ENCODE peak calls at places on chromosomes 11 and 22, in seven cellular contexts. Q is neuronal stem cell, F is IMR-90, H is mesenchymal stem cell, T is H9, V is H1, S is trophoblast cell. U is an unnamed sample.

GRCh38 chr11:116107229-116107628 is 603.0 kb upstream of the CADM1 start:
- DNase-seq in S (peak), F (no peak), V (no peak), Q (no peak), H (no peak), T (no peak), U (peak)

GRCh38 chr22:32579533-32580220 is 105.1 kb downstream of the FBXO7 start:
- DNase-seq in T (no peak), V (no peak), Q (no peak), F (peak), S (peak), H (peak), U (no peak)

GRCh38 chr11:32374261-32374711 is 61.1 kb downstream of the WT1 start:
- DNase-seq in H (peak), Q (peak), S (peak), T (peak), F (peak), V (peak), U (peak)

GRCh38 chr11:17273668-17274321 is 2.7 kb upstream of the NUCB2 start:
- DNase-seq in H (no peak), V (no peak), S (peak), F (no peak), Q (no peak), T (peak), U (peak)

GRCh38 chr11:36300651-36301050 is 4.6 kb downstream of the PRR5L start:
- DNase-seq in S (no peak), V (no peak), T (no peak), F (peak), H (no peak), Q (no peak), U (no peak)

GRCh38 chr11:70776914-70777532 is 378.7 kb downstream of the CTTN start:
- DNase-seq in H (no peak), Q (no peak), T (no peak), V (no peak), S (no peak), F (no peak), U (no peak)

GRCh38 chr11:126790550-126790981 is 210.0 kb downstream of the KIRREL3 start:
- DNase-seq in T (peak), H (peak), S (no peak), V (peak), F (peak), Q (no peak), U (peak)

GRCh38 chr11:119486016-119486415 is 63.0 kb upstream of the THY1 start:
- DNase-seq in S (no peak), H (no peak), V (no peak), T (peak), F (no peak), Q (no peak), U (no peak)

GRCh38 chr11:123063396-123064267 is 1.7 kb upstream of the HSPA8 start:
- DNase-seq in T (no peak), V (no peak), F (peak), Q (no peak), H (peak), S (peak), U (peak)

GRCh38 chr11:112725636-112726035 is 235.6 kb upstream of the NCAM1 start:
- DNase-seq in F (no peak), T (no peak), S (no peak), H (no peak), Q (no peak), V (no peak), U (no peak)

GRCh38 chr11:2586793-2587131 is 113.0 kb downstream of the KCNQ1OT1 start:
- DNase-seq in V (no peak), F (no peak), H (no peak), S (no peak), T (peak), Q (no peak), U (no peak)

GRCh38 chr11:77040401-77040777 is 6.2 kb downstream of the B3GNT6 start:
- DNase-seq in S (no peak), V (no peak), T (no peak), H (no peak), Q (no peak), F (no peak), U (no peak)

GRCh38 chr11:8201524-8202365 is 32.9 kb upstream of the RIC3 start:
- DNase-seq in V (no peak), S (no peak), Q (no peak), H (no peak), T (no peak), F (no peak), U (no peak)

GRCh38 chr22:37801946-37802309 is 5.8 kb upstream of the GCAT start:
- DNase-seq in F (no peak), Q (no peak), S (peak), H (no peak), V (no peak), T (no peak), U (no peak)

GRCh38 chr11:75625970-75626691 is 42.7 kb downstream of the MAP6 start:
- DNase-seq in V (no peak), Q (no peak), S (peak), H (peak), F (peak), T (no peak), U (peak)

GRCh38 chr11:79173615-79174014 is 267.2 kb downstream of the TENM4 start:
- DNase-seq in H (peak), F (peak), Q (no peak), V (no peak), S (peak), T (no peak), U (no peak)

GRCh38 chr11:111454561-111455192 is 57.5 kb downstream of the BTG4 start:
- DNase-seq in Q (peak), H (peak), S (peak), T (peak), V (no peak), F (peak), U (peak)

GRCh38 chr11:132093861-132094260 is 723.4 kb downstream of the NTM start:
- DNase-seq in T (no peak), F (no peak), V (no peak), S (no peak), H (no peak), Q (no peak), U (no peak)

GRCh38 chr11:132082566-132082965 is 712.2 kb downstream of the NTM start:
- DNase-seq in H (no peak), F (no peak), T (no peak), Q (no peak), S (no peak), V (no peak), U (no peak)

GRCh38 chr11:132087148-132087547 is 716.7 kb downstream of the NTM start:
- DNase-seq in V (no peak), Q (no peak), H (no peak), S (no peak), F (no peak), T (no peak), U (no peak)

GRCh38 chr11:132084433-132084832 is 714.0 kb downstream of the NTM start:
- DNase-seq in S (no peak), T (no peak), Q (no peak), H (no peak), V (no peak), F (no peak), U (no peak)

DNA sequence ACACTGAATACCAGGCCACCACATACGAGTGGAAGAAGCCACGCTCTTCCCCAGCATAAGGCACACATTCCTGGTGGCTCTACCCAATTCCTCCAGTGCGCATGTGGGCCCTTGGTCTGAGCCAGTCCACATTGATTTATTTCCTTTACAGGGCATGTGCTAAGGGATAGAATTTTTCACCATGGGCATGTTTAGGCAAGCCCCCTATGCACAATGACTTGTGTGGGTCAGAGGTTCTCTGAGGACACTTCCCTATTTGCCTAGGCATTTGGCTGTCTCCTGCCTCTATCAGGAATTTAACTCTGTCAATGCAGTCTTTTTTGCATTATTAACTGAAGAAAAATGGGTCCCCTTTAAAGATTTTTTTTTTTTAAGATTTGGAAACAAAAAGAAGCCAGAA is 718.1 kb downstream of the NTM start:
- DNase-seq in S (no peak), F (no peak), Q (no peak), T (no peak), H (no peak), V (no peak), U (no peak)
- H2BK120ac ChIP-seq in S (no peak), F (peak), Q (no peak), T (no peak), H (no peak), V (no peak), U (no peak)

GRCh38 chr22:36323855-36324331 is 63.9 kb downstream of the MYH9 start:
- DNase-seq in F (no peak), H (peak), Q (no peak), V (no peak), T (no peak), S (no peak), U (no peak)

GRCh38 chr22:36323182-36323854 is 64.4 kb downstream of the MYH9 start:
- DNase-seq in V (no peak), F (peak), Q (no peak), H (peak), T (no peak), S (no peak), U (no peak)

GRCh38 chr22:36325163-36326031 is 62.4 kb downstream of the MYH9 start:
- DNase-seq in F (peak), S (no peak), H (peak), T (no peak), V (no peak), Q (no peak), U (no peak)

GRCh38 chr22:36322602-36322915 is 65.2 kb downstream of the MYH9 start:
- DNase-seq in V (no peak), T (no peak), S (no peak), Q (no peak), H (no peak), F (no peak), U (no peak)

DNA sequence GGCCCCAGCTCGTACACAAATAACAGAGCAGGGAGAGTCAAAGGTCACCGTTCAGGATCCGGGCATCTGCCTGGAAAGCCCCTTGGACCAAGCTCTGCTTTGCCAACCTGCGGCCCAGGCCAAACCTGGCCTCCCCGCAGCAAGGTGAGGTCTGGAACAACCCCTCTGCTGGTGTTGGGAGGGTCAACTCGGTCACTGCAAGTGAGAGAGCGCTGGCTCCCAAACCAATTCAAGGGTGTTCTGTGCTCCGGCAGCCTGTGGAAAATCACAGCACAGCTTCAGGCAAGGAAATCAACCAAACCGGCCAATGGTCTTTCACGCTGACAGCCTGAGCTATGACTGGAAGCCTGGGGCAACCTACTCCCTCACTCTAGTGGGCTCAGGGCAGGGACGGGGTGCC is 63.4 kb downstream of the MYH9 start:
- DNase-seq in F (no peak), Q (no peak), V (no peak), S (no peak), H (no peak), T (no peak), U (no peak)
- H3K27ac ChIP-seq in F (peak), Q (no peak), V (no peak), S (no peak), H (peak), T (no peak), U (no peak)

DNA sequence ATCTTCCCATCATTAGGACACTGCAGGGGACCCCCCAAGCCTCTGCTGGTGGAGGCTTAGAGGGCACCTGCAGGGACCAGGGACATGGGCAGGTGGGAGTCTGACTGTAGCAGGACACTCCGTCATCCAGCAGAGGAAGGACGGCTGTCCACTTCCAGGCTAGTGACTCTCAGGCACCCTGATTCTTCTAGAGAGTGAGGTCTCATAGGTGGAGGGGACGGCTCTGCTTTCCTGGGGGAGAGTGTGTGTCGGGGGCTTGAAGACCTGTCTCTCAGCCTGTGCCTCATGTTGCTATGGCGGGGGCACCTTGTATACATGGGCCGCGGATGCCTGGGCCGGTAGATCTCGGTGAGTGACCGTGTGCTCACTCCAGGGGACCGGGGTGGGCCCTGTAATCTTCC is 1116.6 kb downstream of the BRD1 start:
- DNase-seq in T (peak), H (no peak), S (no peak), Q (no peak), V (no peak), F (no peak), U (no peak)
- H2BK120ac ChIP-seq in T (no peak), H (no peak), S (no peak), Q (no peak), V (no peak), F (no peak), U (no peak)

GRCh38 chr11:46979358-46979757 is 42.8 kb downstream of the CSTPP1 start:
- DNase-seq in H (no peak), F (no peak), Q (no peak), T (no peak), S (no peak), V (no peak), U (no peak)

GRCh38 chr11:46977038-46977818 is 40.7 kb downstream of the CSTPP1 start:
- DNase-seq in Q (peak), T (peak), H (peak), V (peak), S (peak), F (no peak), U (peak)

GRCh38 chr11:46981429-46981828 is 44.9 kb downstream of the CSTPP1 start:
- DNase-seq in T (no peak), V (no peak), H (no peak), F (no peak), Q (no peak), S (no peak), U (no peak)

GRCh38 chr11:46976182-46976854 is 39.8 kb downstream of the CSTPP1 start:
- DNase-seq in T (no peak), F (no peak), H (no peak), V (no peak), S (no peak), Q (no peak), U (no peak)

DNA sequence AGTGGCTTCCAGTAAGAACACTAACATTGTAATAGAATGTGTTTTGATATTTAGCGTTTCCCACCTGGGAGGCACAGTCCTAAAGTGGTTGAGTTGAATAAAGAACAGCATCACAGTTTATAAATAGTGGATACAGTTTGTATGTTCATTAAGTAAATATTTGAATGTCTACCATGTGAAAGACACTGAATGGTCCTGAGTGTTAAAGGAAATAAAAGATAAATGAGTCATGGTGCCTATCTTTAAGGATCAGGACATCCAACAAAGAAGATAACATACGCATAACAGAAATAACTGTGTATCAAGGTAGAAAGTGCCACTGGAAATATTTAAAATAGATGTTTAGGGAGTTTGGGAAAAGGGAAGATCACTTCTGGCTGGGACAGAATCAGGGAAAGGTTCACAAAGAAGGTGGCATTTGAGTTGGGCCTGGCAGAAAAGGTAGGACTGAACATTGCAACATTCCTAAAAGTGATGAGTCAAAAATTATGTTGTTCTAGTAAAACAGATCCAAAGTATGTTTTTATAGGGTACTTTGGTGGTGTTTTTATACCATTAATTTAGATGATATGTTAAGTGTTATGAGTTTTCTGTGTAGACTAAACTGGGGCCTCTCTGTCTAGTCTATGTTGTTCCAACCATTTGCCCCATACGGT is 41.5 kb downstream of the CSTPP1 start:
- DNase-seq in Q (no peak), V (no peak), H (peak), T (no peak), S (peak), F (peak), U (peak)
- H3K27ac ChIP-seq in Q (peak), V (no peak), H (no peak), T (no peak), S (no peak), F (no peak), U (no peak)

GRCh38 chr11:94049351-94049750 is 28.2 kb downstream of the HEPHL1 start:
- DNase-seq in Q (no peak), V (no peak), T (no peak), F (no peak), H (no peak), S (no peak), U (peak)

GRCh38 chr11:94043241-94043640 is 22.1 kb downstream of the HEPHL1 start:
- DNase-seq in V (no peak), H (no peak), F (no peak), S (no peak), T (no peak), Q (no peak), U (no peak)

GRCh38 chr11:94048310-94048709 is 27.2 kb downstream of the HEPHL1 start:
- DNase-seq in T (no peak), Q (no peak), S (peak), H (no peak), V (no peak), F (no peak), U (no peak)

GRCh38 chr11:94046796-94047195 is 25.6 kb downstream of the HEPHL1 start:
- DNase-seq in Q (no peak), S (peak), H (no peak), F (no peak), T (no peak), V (no peak), U (no peak)
- H2BK120ac ChIP-seq in Q (no peak), S (no peak), H (no peak), F (no peak), T (no peak), V (no peak), U (no peak)

GRCh38 chr11:64358907-64359711 is at the start of gene RPS6KA4:
- DNase-seq in Q (peak), H (peak), T (no peak), F (peak), V (no peak), S (peak), U (peak)

GRCh38 chr11:64357446-64357845 is 1.5 kb upstream of the RPS6KA4 start:
- DNase-seq in H (no peak), V (no peak), F (no peak), Q (no peak), T (no peak), S (no peak), U (no peak)

GRCh38 chr11:64356498-64357411 is 2.2 kb upstream of the RPS6KA4 start:
- DNase-seq in F (no peak), S (peak), H (peak), T (peak), V (no peak), Q (peak), U (peak)

GRCh38 chr11:64358536-64358906 is 441 bp upstream of the RPS6KA4 start:
- DNase-seq in V (no peak), Q (no peak), S (no peak), T (no peak), H (no peak), F (no peak), U (no peak)

GRCh38 chr11:64357904-64358535 is 942 bp upstream of the RPS6KA4 start:
- DNase-seq in S (no peak), T (no peak), F (no peak), H (peak), Q (no peak), V (no peak), U (no peak)
- H3K27ac ChIP-seq in S (peak), T (no peak), F (peak), H (peak), Q (no peak), V (no peak), U (no peak)

GRCh38 chr22:31105282-31105929 is 2.0 kb downstream of the SELENOM start:
- DNase-seq in H (no peak), Q (no peak), S (peak), T (no peak), V (no peak), F (no peak), U (no peak)
- H2BK120ac ChIP-seq in H (no peak), Q (no peak), S (no peak), T (no peak), V (no peak), F (no peak), U (no peak)

GRCh38 chr11:62747475-62748160 is 6.3 kb downstream of the ZBTB3 start:
- DNase-seq in H (no peak), T (no peak), F (no peak), V (no peak), S (no peak), Q (no peak), U (no peak)
- H3K27ac ChIP-seq in H (no peak), T (no peak), F (no peak), V (no peak), S (no peak), Q (no peak), U (no peak)

DNA sequence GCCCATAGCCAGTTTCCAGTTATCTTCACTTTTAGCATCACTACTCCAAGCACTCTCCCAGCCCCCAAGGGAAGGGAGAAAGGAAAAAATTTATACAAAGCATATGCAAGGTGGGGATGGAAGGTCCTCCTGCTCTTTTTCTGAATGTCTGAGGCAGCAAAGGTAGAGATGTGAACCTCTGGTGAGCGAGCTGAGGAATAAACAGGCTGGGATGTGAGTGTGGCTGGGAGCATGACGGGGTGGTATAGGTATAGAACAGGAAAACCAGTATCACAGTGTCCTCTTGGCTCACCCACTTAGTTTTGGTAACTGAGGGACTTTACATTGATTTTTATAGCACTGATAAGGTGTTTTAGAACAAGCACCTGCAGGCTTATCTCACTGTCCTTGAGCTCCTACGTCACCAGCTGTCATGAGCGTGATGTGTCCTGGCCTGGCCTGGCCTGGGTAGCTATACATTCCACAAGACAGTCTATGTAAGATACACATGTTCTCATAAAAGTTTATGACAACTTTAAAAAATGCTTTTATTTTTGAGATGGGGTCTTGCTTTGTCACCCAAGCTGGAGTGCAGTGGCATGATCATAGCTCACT is 10.3 kb upstream of the POLD3 start:
- DNase-seq in V (no peak), F (no peak), S (peak), H (no peak), T (no peak), Q (no peak), U (no peak)
- H2BK120ac ChIP-seq in V (no peak), F (no peak), S (peak), H (no peak), T (no peak), Q (no peak), U (no peak)

U was measured in mesendoderm.